ENCODE peak calls at places on chromosome 18, in seven cellular contexts. I is AG10803, H is mucosa of descending colon, J is RWPE2, C is heart right ventricle, U is H9, W is Panc1. G is an unnamed sample.

GRCh38 chr18:51506811-51507210 is 309.3 kb upstream of the MEX3C start:
- DNase-seq in I (no peak), H (no peak), J (no peak), C (no peak), U (no peak), W (no peak), G (no peak)

GRCh38 chr18:24019641-24020331 is 5.2 kb downstream of the TTC39C start:
- DNase-seq in I (peak), H (no peak), J (no peak), C (no peak), U (no peak), W (no peak), G (no peak)

GRCh38 chr18:78884502-78884901 is 95.1 kb upstream of the SALL3 start:
- DNase-seq in I (no peak), H (no peak), J (no peak), C (no peak), U (no peak), W (no peak), G (no peak)

GRCh38 chr18:36527740-36528455 is 230.4 kb downstream of the FHOD3 start:
- DNase-seq in I (no peak), H (no peak), J (no peak), C (no peak), U (no peak), W (no peak), G (no peak)

GRCh38 chr18:7840445-7840844 is 273.3 kb downstream of the PTPRM start:
- DNase-seq in I (no peak), H (no peak), J (no peak), C (no peak), U (no peak), W (no peak), G (no peak)

GRCh38 chr18:58202406-58202730 is 158.3 kb downstream of the NEDD4L start:
- DNase-seq in I (peak), H (peak), J (peak), C (no peak), U (no peak), W (no peak), G (peak)

GRCh38 chr18:62458868-62459716 is 63.7 kb upstream of the ZCCHC2 start:
- DNase-seq in I (no peak), H (no peak), J (no peak), C (peak), U (no peak), W (no peak), G (no peak)

GRCh38 chr18:55252053-55252675 is 292.9 kb upstream of the CCDC68 start:
- DNase-seq in I (no peak), H (no peak), J (no peak), C (no peak), U (no peak), W (no peak), G (no peak)

GRCh38 chr18:42274488-42275137 is 319.6 kb downstream of the PIK3C3 start:
- DNase-seq in I (peak), H (no peak), J (no peak), C (no peak), U (peak), W (no peak), G (peak)

GRCh38 chr18:72993245-72993644 is 125.5 kb upstream of the NETO1 start:
- DNase-seq in I (no peak), H (no peak), J (no peak), C (no peak), U (no peak), W (no peak), G (no peak)

GRCh38 chr18:10051877-10052631 is 138.2 kb downstream of the VAPA start:
- DNase-seq in I (peak), H (peak), J (no peak), C (no peak), U (no peak), W (no peak), G (peak)

GRCh38 chr18:68172842-68173549 is 541.9 kb downstream of the TMX3 start:
- DNase-seq in I (no peak), H (no peak), J (no peak), C (no peak), U (peak), W (no peak), G (no peak)

GRCh38 chr18:23280844-23281243 is 145.6 kb downstream of the CABLES1 start:
- DNase-seq in I (no peak), H (no peak), J (peak), C (no peak), U (no peak), W (no peak), G (no peak)

GRCh38 chr18:46411862-46412690 is 244.9 kb downstream of the LOXHD1 start:
- DNase-seq in I (no peak), H (peak), J (no peak), C (peak), U (peak), W (no peak), G (peak)

GRCh38 chr18:32351014-32351413 is 119.7 kb downstream of the GAREM1 start:
- DNase-seq in I (peak), H (no peak), J (no peak), C (no peak), U (no peak), W (no peak), G (no peak)

GRCh38 chr18:939167-939566 is 34.5 kb downstream of the ADCYAP1 start:
- DNase-seq in I (no peak), H (no peak), J (no peak), C (no peak), U (no peak), W (no peak), G (no peak)

GRCh38 chr18:10322408-10322807 is 132.0 kb upstream of the APCDD1 start:
- DNase-seq in I (peak), H (no peak), J (no peak), C (no peak), U (no peak), W (no peak), G (no peak)

GRCh38 chr18:22342625-22343024 is 75.1 kb downstream of the CTAGE1 start:
- DNase-seq in I (peak), H (peak), J (no peak), C (no peak), U (no peak), W (no peak), G (peak)

GRCh38 chr18:26383454-26384270 is 157.4 kb downstream of the TAF4B start:
- DNase-seq in I (peak), H (no peak), J (no peak), C (no peak), U (no peak), W (peak), G (peak)

GRCh38 chr18:57175550-57175949 is 28.7 kb downstream of the BOD1L2 start:
- DNase-seq in I (peak), H (no peak), J (no peak), C (no peak), U (no peak), W (no peak), G (no peak)
- TF ChIP-seq CTCF in I (no peak), H (no peak), J (no peak), C (no peak), U (no peak), W (no peak), G (no peak)

DNA sequence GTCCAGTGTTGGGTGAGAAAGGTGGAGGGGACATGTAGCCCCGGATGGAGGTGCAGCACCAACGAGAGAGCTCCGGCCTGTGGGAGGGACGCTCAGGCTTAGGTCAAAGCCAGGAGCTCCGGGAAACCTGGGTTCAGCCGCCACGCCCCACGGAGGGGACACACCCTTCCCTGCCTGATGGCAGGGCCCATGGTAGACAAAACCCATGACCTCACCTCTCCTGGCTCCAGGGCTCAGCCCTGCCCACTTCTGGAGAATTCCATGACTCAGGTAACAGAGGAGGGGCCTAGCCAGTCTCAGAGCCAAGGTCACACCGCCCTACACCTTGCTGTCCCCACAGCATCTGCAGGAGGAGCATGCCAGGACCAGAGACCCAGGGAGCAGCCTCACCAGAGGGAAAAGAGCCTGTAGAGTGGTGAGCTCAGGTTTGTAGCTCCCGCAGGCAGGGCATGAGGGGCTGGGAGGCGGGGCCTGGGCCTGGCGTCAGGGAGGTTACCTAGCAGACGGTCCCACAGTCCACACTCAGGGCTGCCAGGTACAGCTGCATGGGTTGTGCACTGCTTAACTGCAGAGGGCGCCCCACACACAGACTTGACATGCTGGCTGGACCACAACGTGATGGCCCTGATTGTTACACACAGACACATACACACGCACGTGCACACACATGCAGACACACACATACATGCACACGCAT is 70.8 kb upstream of the SMAD7 start:
- DNase-seq in I (peak), H (peak), J (peak), C (peak), U (peak), W (no peak), G (peak)
- TF ChIP-seq CTCF in I (peak), H (peak), J (peak), C (peak), U (peak), W (no peak), G (peak)

GRCh38 chr18:11851156-11852047 is at the start of gene CHMP1B:
- DNase-seq in I (peak), H (peak), J (peak), C (peak), U (peak), W (no peak), G (peak)

GRCh38 chr18:11849845-11850747 is 1.1 kb upstream of the CHMP1B start:
- DNase-seq in I (peak), H (peak), J (no peak), C (peak), U (no peak), W (no peak), G (peak)

GRCh38 chr18:11850821-11851155 is 425 bp upstream of the CHMP1B start:
- DNase-seq in I (peak), H (no peak), J (no peak), C (no peak), U (no peak), W (no peak), G (peak)

GRCh38 chr18:11847811-11848210 is 3.4 kb upstream of the CHMP1B start:
- DNase-seq in I (no peak), H (no peak), J (no peak), C (no peak), U (no peak), W (no peak), G (no peak)

DNA sequence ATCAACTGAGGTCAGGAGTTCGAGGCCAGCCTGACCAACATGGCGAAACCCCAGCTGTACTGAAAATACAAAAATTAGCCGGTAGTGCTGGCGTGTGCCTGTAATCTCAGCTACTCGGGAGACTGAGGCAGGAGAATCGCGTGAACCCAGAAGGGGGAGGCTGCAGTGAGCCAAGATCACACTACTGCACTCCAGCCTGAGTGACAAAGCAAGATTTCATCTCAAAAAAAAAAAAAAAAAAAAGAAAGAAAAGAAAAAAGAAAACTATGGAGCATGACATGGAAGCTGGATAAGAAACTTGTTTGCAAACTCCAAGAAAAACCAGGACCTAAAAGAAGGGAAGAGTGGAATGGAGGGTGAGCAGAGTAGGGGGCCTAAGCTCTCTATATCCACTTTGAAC is 1.9 kb upstream of the CHMP1B start:
- DNase-seq in I (no peak), H (no peak), J (no peak), C (no peak), U (no peak), W (no peak), G (no peak)
- TF ChIP-seq CTCF in I (no peak), H (no peak), J (no peak), C (no peak), U (no peak), W (no peak), G (no peak)

GRCh38 chr18:79980585-79980984 is 7.8 kb downstream of the TXNL4A start:
- DNase-seq in I (no peak), H (no peak), J (no peak), C (no peak), U (no peak), W (no peak), G (no peak)
- TF ChIP-seq CTCF in I (no peak), H (no peak), J (no peak), C (no peak), U (no peak), W (no peak), G (no peak)

DNA sequence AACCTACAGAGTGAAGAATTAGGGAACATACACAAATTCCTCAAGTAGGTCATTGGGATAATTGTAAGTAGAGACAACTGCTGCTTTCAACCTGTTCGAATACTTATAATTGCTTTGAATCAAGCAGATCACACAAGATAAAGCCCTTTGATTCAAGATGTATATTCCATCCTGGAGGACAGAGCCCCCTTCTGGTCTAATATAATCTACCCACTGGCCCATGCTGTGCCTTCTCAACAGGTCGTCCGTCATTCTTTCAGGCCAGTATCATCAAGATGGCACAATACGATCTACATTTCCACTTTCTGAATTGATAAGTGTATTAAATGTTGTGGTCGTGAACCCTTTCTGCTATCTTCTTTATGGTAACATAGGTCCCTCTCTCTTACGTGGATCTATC is 387.0 kb upstream of the CDH19 start:
- DNase-seq in I (no peak), H (no peak), J (no peak), C (no peak), U (no peak), W (no peak), G (no peak)
- TF ChIP-seq CTCF in I (no peak), H (no peak), J (no peak), C (no peak), U (peak), W (no peak), G (no peak)

GRCh38 chr18:56298935-56299334 is 339.5 kb downstream of the TXNL1 start:
- DNase-seq in I (peak), H (no peak), J (no peak), C (no peak), U (no peak), W (no peak), G (peak)
- TF ChIP-seq CTCF in I (peak), H (no peak), J (peak), C (no peak), U (peak), W (no peak), G (peak)

G was measured in HFFc6.